ENCODE peak calls at places on chromosomes 3 and 15, in nine cellular contexts. P is HepG2, U is uterus, O is A549, C is erythroblast, I is upper lobe of left lung, S is IMR-90, R is transverse colon, Y is H54. V is an unnamed sample.

GRCh38 chr3:114318295-114318694 is 24.5 kb downstream of the TIGIT start:
- DNase-seq in P (no peak), U (no peak), O (no peak), C (no peak), I (no peak), S (no peak), R (no peak), Y (no peak), V (no peak)

GRCh38 chr3:104388624-104389023 is 978.1 kb upstream of the ALCAM start:
- DNase-seq in P (no peak), U (no peak), O (no peak), C (no peak), I (no peak), S (peak), R (no peak), Y (no peak), V (no peak)

GRCh38 chr3:27712136-27713065 is 9.7 kb downstream of the EOMES start:
- DNase-seq in P (peak), U (peak), O (peak), C (peak), I (peak), S (peak), R (peak), Y (peak), V (peak)

GRCh38 chr3:44363591-44363990 is 25.0 kb downstream of the TCAIM start:
- DNase-seq in P (peak), U (no peak), O (peak), C (no peak), I (no peak), S (no peak), R (no peak), Y (no peak), V (no peak)

GRCh38 chr3:108125550-108126071 is 34.8 kb upstream of the CD47 start:
- DNase-seq in P (no peak), U (no peak), O (no peak), C (peak), I (no peak), S (no peak), R (peak), Y (no peak), V (no peak)

GRCh38 chr3:151766454-151766853 is 32.7 kb downstream of the AADACL2 start:
- DNase-seq in P (no peak), U (no peak), O (peak), C (no peak), I (no peak), S (peak), R (no peak), Y (no peak), V (no peak)

GRCh38 chr15:66675456-66675855 is 26.6 kb upstream of the SMAD6 start:
- DNase-seq in P (no peak), U (no peak), O (no peak), C (no peak), I (no peak), S (no peak), R (no peak), Y (no peak), V (no peak)

GRCh38 chr3:196754215-196754937 is 14.7 kb downstream of the PAK2 start:
- DNase-seq in P (peak), U (no peak), O (no peak), C (peak), I (no peak), S (no peak), R (peak), Y (no peak), V (no peak)

GRCh38 chr3:49343163-49343562 is 3.3 kb upstream of the USP4 start:
- DNase-seq in P (no peak), U (no peak), O (no peak), C (no peak), I (no peak), S (no peak), R (no peak), Y (no peak), V (no peak)

GRCh38 chr15:36415643-36416042 is 163.8 kb upstream of the CDIN1 start:
- DNase-seq in P (no peak), U (no peak), O (no peak), C (no peak), I (no peak), S (peak), R (no peak), Y (no peak), V (no peak)

GRCh38 chr3:107861904-107862303 is 228.9 kb downstream of the CD47 start:
- DNase-seq in P (no peak), U (no peak), O (no peak), C (no peak), I (no peak), S (no peak), R (no peak), Y (no peak), V (no peak)

GRCh38 chr3:157201648-157202278 is 41.8 kb upstream of the CCNL1 start:
- DNase-seq in P (peak), U (no peak), O (peak), C (peak), I (no peak), S (peak), R (no peak), Y (no peak), V (no peak)

GRCh38 chr3:11544413-11545181 is 99.1 kb downstream of the VGLL4 start:
- DNase-seq in P (peak), U (no peak), O (no peak), C (peak), I (peak), S (peak), R (no peak), Y (no peak), V (no peak)

GRCh38 chr15:88652456-88653199 is 13.8 kb downstream of the ISG20 start:
- DNase-seq in P (no peak), U (no peak), O (no peak), C (no peak), I (no peak), S (no peak), R (no peak), Y (no peak), V (no peak)
- TF ChIP-seq POLR2A in P (no peak), U (no peak), O (no peak), C (no peak), I (no peak), S (no peak), R (no peak), Y (no peak), V (no peak)

DNA sequence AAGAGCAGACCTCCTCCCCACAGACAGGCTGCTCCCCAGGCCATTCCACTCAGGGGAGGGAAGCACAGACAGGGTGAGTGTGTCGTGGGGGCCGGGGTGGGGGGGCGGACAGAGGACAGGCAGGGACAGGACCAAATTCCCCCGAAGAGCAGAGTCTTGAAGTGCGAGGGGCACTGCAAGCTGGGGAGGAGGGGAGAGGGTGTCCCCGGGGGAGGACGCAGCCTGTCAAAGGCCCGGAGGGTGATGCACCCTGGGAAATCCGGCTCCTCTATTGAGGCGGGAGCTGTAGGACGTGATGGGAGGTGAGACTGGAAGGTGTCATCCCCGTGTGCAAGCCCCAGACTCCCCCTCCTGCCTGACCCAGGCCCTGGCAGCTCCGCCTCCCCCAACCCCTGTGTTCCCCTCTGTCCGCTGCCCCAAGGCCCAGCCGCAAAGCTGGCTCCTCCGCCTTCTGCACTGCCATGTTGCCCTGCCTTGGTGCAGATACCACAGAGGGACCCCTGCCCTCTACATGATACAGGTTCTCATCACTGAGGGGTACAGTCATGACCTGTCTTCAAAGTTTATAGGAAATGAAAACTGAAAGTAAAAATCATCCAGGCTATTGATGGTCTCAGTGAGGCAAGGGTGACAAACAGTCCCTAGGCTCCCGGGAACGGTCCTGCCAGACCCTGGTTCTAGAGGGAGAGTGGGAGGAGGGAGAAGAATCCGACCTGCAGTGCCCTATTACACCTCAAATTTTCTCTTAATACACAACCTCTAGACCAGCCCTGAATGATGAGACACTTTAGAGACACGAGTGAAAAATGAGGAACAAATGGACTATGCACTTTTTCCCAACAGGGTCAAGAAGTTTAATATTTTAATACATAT is 76.3 kb upstream of the IQSEC1 start:
- DNase-seq in P (no peak), U (no peak), O (no peak), C (no peak), I (no peak), S (no peak), R (peak), Y (no peak), V (no peak)
- TF ChIP-seq POLR2A in P (no peak), U (no peak), O (no peak), C (no peak), I (no peak), S (no peak), R (no peak), Y (no peak), V (no peak)

GRCh38 chr3:3799173-3800075 is at the start of gene LRRN1:
- DNase-seq in P (no peak), U (peak), O (no peak), C (no peak), I (peak), S (no peak), R (peak), Y (no peak), V (peak)
- TF ChIP-seq POLR2A in P (no peak), U (peak), O (no peak), C (no peak), I (no peak), S (no peak), R (no peak), Y (no peak), V (peak)

DNA sequence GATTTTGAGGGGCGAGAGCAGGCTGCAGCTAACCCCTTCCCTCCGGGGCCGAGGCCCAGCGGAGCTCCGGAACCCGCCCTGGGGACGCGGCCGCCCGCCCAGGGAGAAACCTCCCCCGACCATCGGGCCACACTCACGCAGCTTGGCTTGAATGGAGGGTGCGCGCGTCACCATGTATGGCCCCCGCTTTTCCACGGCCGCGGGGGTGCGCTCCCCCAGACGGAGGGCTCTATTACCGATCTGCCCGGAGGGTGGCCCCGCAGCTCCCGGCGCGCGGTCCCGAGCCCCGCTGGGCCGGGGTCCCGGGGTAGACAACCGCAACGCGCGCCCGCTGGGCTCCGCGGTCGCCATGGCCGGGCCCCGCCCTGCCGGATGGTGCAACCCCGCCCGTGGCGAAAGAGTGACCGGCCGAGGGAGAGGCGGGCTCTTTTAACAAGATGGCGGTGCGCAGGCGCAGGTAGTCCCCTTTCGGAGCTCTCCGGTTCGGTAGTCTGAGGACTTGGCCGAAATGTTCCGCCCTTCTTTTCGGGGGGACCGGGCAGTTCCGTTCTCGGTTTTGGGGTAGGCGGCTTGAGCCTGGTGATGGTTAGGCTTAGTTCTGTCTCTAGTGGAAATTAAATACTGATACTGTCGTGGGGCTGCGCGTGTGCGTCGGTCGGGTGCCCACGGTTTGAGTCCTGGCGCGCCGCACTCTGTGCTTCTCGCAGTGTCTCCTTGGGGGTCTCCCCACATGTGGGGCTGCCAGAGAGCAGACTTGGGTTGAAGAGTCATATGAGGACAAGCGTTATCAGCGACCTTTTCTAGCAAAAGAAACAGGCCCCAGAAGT is at the start of gene FAM219B:
- DNase-seq in P (peak), U (peak), O (peak), C (peak), I (peak), S (peak), R (peak), Y (peak), V (peak)
- TF ChIP-seq POLR2A in P (peak), U (peak), O (peak), C (peak), I (peak), S (peak), R (peak), Y (peak), V (peak)

GRCh38 chr3:147419062-147419701 is 10.0 kb downstream of the ZIC1 start:
- DNase-seq in P (no peak), U (peak), O (no peak), C (peak), I (peak), S (peak), R (no peak), Y (no peak), V (peak)
- TF ChIP-seq POLR2A in P (no peak), U (no peak), O (no peak), C (no peak), I (no peak), S (no peak), R (no peak), Y (peak), V (no peak)

GRCh38 chr15:65619636-65620290 is 2.0 kb upstream of the SLC24A1 start:
- DNase-seq in P (no peak), U (no peak), O (no peak), C (peak), I (no peak), S (no peak), R (no peak), Y (no peak), V (no peak)
- TF ChIP-seq POLR2A in P (no peak), U (no peak), O (no peak), C (no peak), I (no peak), S (no peak), R (no peak), Y (no peak), V (no peak)

DNA sequence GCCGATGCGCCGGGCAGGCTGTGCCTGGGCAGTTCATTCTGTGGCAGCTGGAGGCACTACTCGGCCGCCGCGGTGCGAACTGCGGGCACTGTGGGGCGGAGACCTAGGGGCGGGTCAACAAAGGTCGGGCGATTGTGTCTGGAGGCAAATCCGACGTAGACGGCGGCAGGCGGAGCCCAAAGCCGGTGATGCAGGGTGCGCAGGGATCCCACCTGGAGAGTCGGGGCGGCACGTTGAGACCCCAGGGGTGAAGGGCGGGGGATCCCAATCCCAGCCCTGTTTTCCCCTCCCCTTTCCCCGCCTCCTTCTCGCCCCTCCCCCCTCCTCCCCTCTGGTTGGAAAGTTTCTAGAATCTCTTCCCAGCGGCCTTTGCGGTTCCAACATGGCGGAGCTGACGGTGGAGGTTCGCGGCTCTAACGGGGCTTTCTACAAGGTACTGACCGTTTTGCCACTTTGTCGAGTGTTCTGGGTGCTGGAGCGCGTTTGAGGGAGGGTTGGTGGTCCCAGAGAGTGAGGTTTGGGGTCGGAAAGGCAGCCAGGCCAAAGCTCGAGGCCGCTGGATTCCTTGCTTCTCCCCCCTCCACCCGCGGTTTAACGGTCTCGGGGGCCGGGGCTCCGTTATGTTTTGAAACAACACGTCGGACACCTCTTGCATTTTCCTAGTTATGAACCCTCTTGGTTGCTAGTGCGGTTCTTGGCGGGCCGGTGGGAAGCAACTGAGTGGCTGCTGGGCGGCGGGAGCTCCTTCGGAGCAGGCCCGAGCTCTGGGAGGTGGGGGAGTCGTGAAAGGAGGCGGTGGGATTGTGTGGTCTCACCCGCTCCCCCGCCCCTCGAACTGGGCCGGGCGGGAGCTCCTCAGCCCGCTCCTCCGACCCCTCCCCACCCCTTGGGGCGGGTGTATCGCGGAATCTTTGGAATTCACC is at the start of gene FXR1:
- DNase-seq in P (peak), U (peak), O (peak), C (peak), I (peak), S (peak), R (peak), Y (peak), V (peak)
- TF ChIP-seq POLR2A in P (peak), U (peak), O (peak), C (peak), I (peak), S (peak), R (peak), Y (peak), V (peak)

GRCh38 chr15:65206750-65207149 is 4.5 kb downstream of the CILP start:
- DNase-seq in P (no peak), U (no peak), O (no peak), C (no peak), I (no peak), S (no peak), R (no peak), Y (no peak), V (no peak)

GRCh38 chr15:65201918-65202317 is 9.4 kb downstream of the CILP start:
- DNase-seq in P (no peak), U (no peak), O (no peak), C (no peak), I (no peak), S (no peak), R (no peak), Y (no peak), V (no peak)

GRCh38 chr15:65207280-65207679 is 4.0 kb downstream of the CILP start:
- DNase-seq in P (no peak), U (no peak), O (no peak), C (no peak), I (no peak), S (no peak), R (no peak), Y (no peak), V (no peak)

GRCh38 chr15:65204931-65205655 is 6.2 kb downstream of the CILP start:
- DNase-seq in P (no peak), U (no peak), O (no peak), C (no peak), I (no peak), S (no peak), R (no peak), Y (no peak), V (no peak)

GRCh38 chr15:65204236-65204930 is 6.9 kb downstream of the CILP start:
- DNase-seq in P (no peak), U (no peak), O (no peak), C (no peak), I (no peak), S (no peak), R (no peak), Y (no peak), V (no peak)
- TF ChIP-seq POLR2A in P (no peak), U (no peak), O (no peak), C (no peak), I (no peak), S (no peak), R (no peak), Y (no peak), V (no peak)

GRCh38 chr3:48297111-48297810 is 36.2 kb downstream of the SPINK8 start:
- DNase-seq in P (no peak), U (no peak), O (no peak), C (no peak), I (no peak), S (no peak), R (no peak), Y (no peak), V (no peak)

GRCh38 chr3:48303021-48303420 is 30.4 kb downstream of the SPINK8 start:
- DNase-seq in P (no peak), U (no peak), O (no peak), C (no peak), I (no peak), S (no peak), R (no peak), Y (no peak), V (no peak)

GRCh38 chr3:48301814-48302194 is 31.7 kb downstream of the SPINK8 start:
- DNase-seq in P (peak), U (no peak), O (peak), C (peak), I (no peak), S (peak), R (peak), Y (peak), V (peak)

GRCh38 chr3:48299746-48300361 is 33.6 kb downstream of the SPINK8 start:
- DNase-seq in P (no peak), U (no peak), O (no peak), C (peak), I (no peak), S (no peak), R (no peak), Y (no peak), V (no peak)

GRCh38 chr3:48301020-48301813 is 32.2 kb downstream of the SPINK8 start:
- DNase-seq in P (peak), U (peak), O (peak), C (peak), I (peak), S (peak), R (peak), Y (peak), V (peak)
- TF ChIP-seq POLR2A in P (peak), U (peak), O (peak), C (peak), I (peak), S (peak), R (peak), Y (peak), V (peak)

V was measured in ovary.